ENCODE peak calls at places on chromosomes 5 and 9, in four cellular contexts. M is neural progenitor cell, W is cardiac muscle cell, A is fibroblast of lung. C is an unnamed sample.

GRCh38 chr5:131536211-131536826 is 98.7 kb downstream of the RAPGEF6 start:
- DNase-seq in M (no peak), W (no peak), A (peak), C (no peak)

GRCh38 chr9:36191696-36192095 is 975 bp downstream of the CLTA start:
- DNase-seq in M (no peak), W (no peak), A (no peak), C (no peak)

GRCh38 chr5:152349683-152350526 is 55.2 kb downstream of the NMUR2 start:
- DNase-seq in M (peak), W (peak), A (peak), C (no peak)

GRCh38 chr5:143350790-143351603 is 52.5 kb downstream of the NR3C1 start:
- DNase-seq in M (no peak), W (no peak), A (peak), C (no peak)

GRCh38 chr5:181190711-181191525 is 14.1 kb downstream of the TRIM7 start:
- DNase-seq in M (peak), W (peak), A (peak), C (no peak)

GRCh38 chr9:116162241-116162781 is 8.7 kb downstream of the PAPPA start:
- DNase-seq in M (no peak), W (no peak), A (no peak), C (no peak)

GRCh38 chr9:101387871-101388506 is 3.2 kb upstream of the BAAT start:
- DNase-seq in M (peak), W (peak), A (peak), C (no peak)

GRCh38 chr9:115596743-115597080 is 478.8 kb upstream of the TNC start:
- DNase-seq in M (no peak), W (no peak), A (peak), C (no peak)

GRCh38 chr5:38319486-38319885 is 61.1 kb downstream of the EGFLAM start:
- DNase-seq in M (no peak), W (no peak), A (no peak), C (no peak)

GRCh38 chr5:143521891-143522290 is 118.4 kb upstream of the NR3C1 start:
- DNase-seq in M (no peak), W (no peak), A (no peak), C (no peak)

GRCh38 chr5:176153741-176154140 is 84.5 kb upstream of the SIMC1 start:
- DNase-seq in M (no peak), W (no peak), A (no peak), C (no peak)

GRCh38 chr9:108801949-108802348 is 53.8 kb downstream of the ACTL7B start:
- DNase-seq in M (no peak), W (no peak), A (no peak), C (no peak)

GRCh38 chr9:80885894-80886293 is 803.5 kb downstream of the TLE1 start:
- DNase-seq in M (peak), W (no peak), A (peak), C (no peak)

GRCh38 chr9:17219261-17219660 is 84.4 kb downstream of the CNTLN start:
- DNase-seq in M (no peak), W (no peak), A (peak), C (no peak)

GRCh38 chr9:132702254-132702653 is 32.0 kb downstream of the GTF3C4 start:
- DNase-seq in M (no peak), W (no peak), A (no peak), C (no peak)

GRCh38 chr5:72599519-72600400 is 92.5 kb upstream of the ZNF366 start:
- DNase-seq in M (no peak), W (no peak), A (no peak), C (no peak)

GRCh38 chr9:95313010-95313498 is 4.5 kb downstream of the FANCC start:
- DNase-seq in M (peak), W (peak), A (peak), C (no peak)

GRCh38 chr5:68171101-68171558 is 44.4 kb upstream of the PIK3R1 start:
- DNase-seq in M (peak), W (no peak), A (peak), C (peak)

GRCh38 chr5:114174837-114175236 is 187.0 kb upstream of the KCNN2 start:
- DNase-seq in M (no peak), W (no peak), A (no peak), C (no peak)

GRCh38 chr5:51684794-51685355 is 301.6 kb downstream of the ISL1 start:
- DNase-seq in M (no peak), W (no peak), A (no peak), C (no peak)

GRCh38 chr9:81851340-81851739 is 76.9 kb upstream of the SPATA31D4 start:
- DNase-seq in M (no peak), W (peak), A (no peak), C (no peak)

GRCh38 chr5:179181988-179182387 is 121.8 kb downstream of the ZNF354C start:
- DNase-seq in M (no peak), W (peak), A (no peak), C (no peak)

GRCh38 chr5:137607771-137608170 is 108.6 kb upstream of the SPOCK1 start:
- DNase-seq in M (no peak), W (no peak), A (no peak), C (peak)

GRCh38 chr5:95924720-95925119 is 36.9 kb downstream of the ELL2 start:
- DNase-seq in M (no peak), W (no peak), A (peak), C (no peak)

DNA sequence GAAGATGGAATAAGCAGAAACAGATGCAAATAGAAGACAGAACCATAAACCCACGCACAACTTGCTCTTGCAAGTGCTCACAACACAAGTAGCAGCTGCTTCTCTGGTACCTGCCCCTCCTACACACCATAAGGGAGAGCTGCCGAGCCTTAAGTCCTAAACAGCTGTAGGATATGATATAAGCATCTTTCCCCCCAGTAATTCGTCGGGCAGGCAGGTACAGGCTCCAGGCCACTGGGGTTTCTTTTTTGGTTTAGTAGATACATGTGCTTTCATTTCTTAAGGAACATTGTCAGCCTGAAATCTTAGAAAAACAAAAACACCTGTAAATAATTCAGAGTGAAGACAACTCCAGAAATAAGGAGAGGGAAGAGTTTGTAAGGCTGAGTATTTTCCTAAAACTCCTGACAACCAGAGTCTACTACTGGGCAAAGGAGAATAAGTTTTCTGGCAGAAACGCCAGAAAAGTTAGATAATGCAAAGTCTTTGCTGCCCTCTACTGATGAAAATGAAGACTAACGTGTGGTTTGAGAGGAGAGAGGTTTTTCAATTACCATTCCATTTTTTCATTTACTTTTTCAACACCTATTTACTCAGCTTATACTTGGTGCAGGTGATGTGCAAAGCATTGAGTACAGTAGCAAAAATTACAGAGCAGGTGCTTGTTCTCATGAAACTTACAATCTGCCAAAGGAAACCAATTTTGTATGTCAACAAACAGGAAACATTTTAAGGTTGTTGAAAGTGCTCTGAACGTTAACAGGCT is 20.1 kb upstream of the TCERG1 start:
- DNase-seq in M (peak), W (peak), A (peak), C (no peak)
- TF ChIP-seq CTCF in M (peak), W (peak), A (peak), C (peak)

GRCh38 chr5:16540421-16540820 is 74.8 kb upstream of the ZNF622 start:
- DNase-seq in M (no peak), W (no peak), A (peak), C (no peak)
- H3K27ac ChIP-seq in M (no peak), W (no peak), A (peak), C (peak)

GRCh38 chr5:36885566-36886485 is 9.3 kb downstream of the NIPBL start:
- DNase-seq in M (no peak), W (no peak), A (no peak), C (no peak)
- TF ChIP-seq CTCF in M (no peak), W (no peak), A (no peak), C (no peak)

GRCh38 chr5:96931605-96932004 is 4.3 kb upstream of the LNPEP start:
- DNase-seq in M (no peak), W (no peak), A (no peak), C (no peak)

GRCh38 chr5:96932026-96932425 is 3.9 kb upstream of the LNPEP start:
- DNase-seq in M (no peak), W (no peak), A (no peak), C (no peak)

GRCh38 chr5:96928931-96929708 is 6.8 kb upstream of the LNPEP start:
- DNase-seq in M (no peak), W (no peak), A (no peak), C (no peak)

GRCh38 chr5:96930589-96930988 is 5.3 kb upstream of the LNPEP start:
- DNase-seq in M (no peak), W (no peak), A (no peak), C (no peak)

DNA sequence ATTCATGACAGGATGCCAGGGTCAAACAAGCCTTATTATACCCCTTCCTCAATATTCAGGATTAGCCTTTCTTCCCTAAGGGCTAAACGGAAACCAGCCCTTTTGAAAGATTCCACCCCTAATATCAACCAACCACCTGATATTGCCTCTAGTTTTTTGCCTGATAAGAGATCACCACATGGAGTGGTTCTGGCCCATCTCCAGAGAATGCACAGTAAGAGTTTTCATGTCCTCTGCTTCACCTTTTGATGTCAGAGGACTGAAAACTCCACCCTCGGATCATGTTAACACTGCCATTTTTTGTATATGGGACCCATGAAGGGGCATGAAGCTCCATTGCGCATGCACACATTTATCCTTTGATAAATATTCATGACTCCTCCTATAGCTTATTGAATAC is 5.8 kb upstream of the LNPEP start:
- DNase-seq in M (no peak), W (peak), A (no peak), C (no peak)
- H3K27ac ChIP-seq in M (no peak), W (peak), A (no peak), C (no peak)

GRCh38 chr9:4229252-4229651 is 70.6 kb downstream of the GLIS3 start:
- DNase-seq in M (no peak), W (no peak), A (no peak), C (no peak)
- TF ChIP-seq CTCF in M (peak), W (no peak), A (no peak), C (no peak)

GRCh38 chr9:89149726-89150125 is 28.9 kb downstream of the SHC3 start:
- DNase-seq in M (no peak), W (no peak), A (peak), C (no peak)

GRCh38 chr9:89154651-89155336 is 23.8 kb downstream of the SHC3 start:
- DNase-seq in M (no peak), W (no peak), A (peak), C (no peak)

GRCh38 chr9:89154218-89154617 is 24.4 kb downstream of the SHC3 start:
- DNase-seq in M (no peak), W (no peak), A (no peak), C (no peak)

GRCh38 chr9:89153618-89154017 is 25.0 kb downstream of the SHC3 start:
- DNase-seq in M (no peak), W (no peak), A (peak), C (no peak)

GRCh38 chr9:89153187-89153586 is 25.4 kb downstream of the SHC3 start:
- DNase-seq in M (no peak), W (no peak), A (no peak), C (no peak)
- H3K27ac ChIP-seq in M (no peak), W (no peak), A (peak), C (no peak)